ENCODE peak calls at places on chromosomes 4 and X, in six cellular contexts. G is heart left ventricle, M is heart right ventricle, Y is nephron progenitor cell, R is epithelial cell of proximal tubule, W is esophagus squamous epithelium. T is an unnamed sample.

GRCh38 chr4:83272900-83273299 is 11.7 kb downstream of the COQ2 start:
- DNase-seq in G (no peak), M (no peak), Y (no peak), R (no peak), W (no peak), T (no peak)

GRCh38 chr4:174277433-174277832 is 6.0 kb downstream of the FBXO8 start:
- DNase-seq in G (no peak), M (no peak), Y (no peak), R (no peak), W (no peak), T (no peak)

GRCh38 chr4:10526431-10527222 is 69.4 kb upstream of the ZNF518B start:
- DNase-seq in G (no peak), M (no peak), Y (no peak), R (no peak), W (no peak), T (no peak)

GRCh38 chr4:106627071-106627470 is 258.5 kb upstream of the GIMD1 start:
- DNase-seq in G (no peak), M (no peak), Y (no peak), R (no peak), W (no peak), T (no peak)

GRCh38 chrX:153245288-153245731 is 66.2 kb downstream of the MAGEA1 start:
- DNase-seq in G (no peak), M (peak; percentile 4), Y (no peak), R (peak; percentile 9), W (no peak), T (no peak)

GRCh38 chrX:54824195-54824594 is 16.6 kb downstream of the MAGED2 start:
- DNase-seq in G (no peak), M (no peak), Y (no peak), R (no peak), W (no peak), T (no peak)

GRCh38 chr4:58833126-58833525 is 1722.9 kb upstream of the IGFBP7 start:
- DNase-seq in G (no peak), M (no peak), Y (no peak), R (no peak), W (no peak), T (no peak)

GRCh38 chrX:150047818-150048217 is 109.5 kb upstream of the EOLA2 start:
- DNase-seq in G (no peak), M (no peak), Y (no peak), R (no peak), W (no peak), T (no peak)

GRCh38 chrX:53089224-53089842 is 4.6 kb upstream of the KANTR start:
- DNase-seq in G (peak; percentile 43), M (peak; percentile 34), Y (no peak), R (no peak), W (no peak), T (no peak)

GRCh38 chrX:137151403-137151802 is 117.6 kb upstream of the GPR101 start:
- DNase-seq in G (no peak), M (no peak), Y (no peak), R (no peak), W (no peak), T (no peak)
- TF ChIP-seq CTCF in G (no peak), M (no peak), Y (no peak), R (no peak), W (no peak), T (no peak)

GRCh38 chr4:3682236-3683076 is 83.7 kb upstream of the ADRA2C start:
- DNase-seq in G (no peak), M (no peak), Y (no peak), R (no peak), W (no peak), T (no peak)

GRCh38 chr4:3683744-3684421 is 82.3 kb upstream of the ADRA2C start:
- DNase-seq in G (no peak), M (no peak), Y (no peak), R (no peak), W (no peak), T (no peak)

GRCh38 chr4:3683077-3683743 is 83.0 kb upstream of the ADRA2C start:
- DNase-seq in G (no peak), M (no peak), Y (no peak), R (no peak), W (no peak), T (no peak)

GRCh38 chr4:3685081-3685645 is 81.0 kb upstream of the ADRA2C start:
- DNase-seq in G (no peak), M (no peak), Y (no peak), R (no peak), W (no peak), T (no peak)

DNA sequence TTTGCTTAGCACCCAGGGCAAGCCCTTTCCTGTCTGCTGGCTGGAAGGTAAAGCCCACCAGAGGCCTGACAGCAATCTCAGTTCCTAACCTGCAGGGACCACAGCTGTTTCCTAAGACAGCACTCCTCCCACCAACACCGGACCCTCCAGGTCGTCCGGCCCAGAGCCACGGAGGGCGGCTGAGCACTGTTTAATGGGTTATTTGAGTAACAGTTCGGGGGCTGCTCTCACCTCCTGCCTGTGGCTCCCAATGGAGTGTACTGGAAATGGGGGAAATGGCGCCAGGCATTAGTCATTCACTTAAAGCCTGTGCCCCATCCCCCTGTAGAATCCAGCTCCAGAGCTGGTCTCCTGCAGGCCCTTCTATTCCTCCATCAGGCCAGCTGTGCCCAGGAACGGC is 81.6 kb upstream of the ADRA2C start:
- DNase-seq in G (no peak), M (no peak), Y (no peak), R (no peak), W (no peak), T (no peak)
- TF ChIP-seq CTCF in G (no peak), M (no peak), Y (no peak), R (no peak), W (no peak), T (no peak)

DNA sequence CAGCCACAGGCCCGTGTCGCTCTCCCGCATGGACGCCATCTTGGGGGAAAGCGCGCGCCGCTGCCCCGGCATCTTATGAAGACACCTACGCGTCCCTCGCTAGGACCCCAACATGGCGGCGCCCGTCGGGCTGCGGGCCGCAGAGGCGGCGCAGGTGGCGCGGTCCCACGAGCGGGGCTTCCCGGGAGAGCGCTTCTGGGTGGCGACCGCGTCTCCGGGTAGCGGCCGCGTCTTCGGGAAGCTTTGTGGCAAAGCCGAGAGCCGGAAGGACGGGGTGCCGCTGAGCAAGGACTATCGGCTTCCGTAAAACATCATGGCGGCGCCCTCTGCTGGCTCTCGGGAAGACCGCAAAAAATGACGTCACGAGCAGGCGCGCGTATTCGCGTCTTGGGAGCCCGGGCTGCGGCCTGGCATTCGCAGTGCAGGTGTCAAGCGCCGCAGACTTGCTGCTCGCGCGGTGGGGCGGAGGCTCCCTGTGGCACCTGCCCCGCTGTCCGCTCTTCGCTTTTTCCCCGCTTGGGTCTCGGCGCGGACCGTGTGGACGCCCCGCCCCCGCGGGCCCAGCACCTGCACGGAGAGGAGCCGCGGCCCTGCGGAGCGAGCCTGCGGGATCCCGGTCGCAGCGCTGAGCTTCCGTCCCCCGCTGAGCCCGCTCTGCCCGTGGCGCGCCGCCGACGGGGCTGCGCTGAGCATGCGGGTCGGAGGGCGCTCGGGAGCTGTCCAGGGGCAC is at the start of gene NELFA:
- DNase-seq in G (peak; percentile 95), M (peak; percentile 94), Y (peak; percentile 93), R (peak; percentile 61), W (peak; percentile 77), T (peak; percentile 64)
- TF ChIP-seq CTCF in G (peak; percentile 60), M (peak; percentile 57), Y (peak; percentile 42), R (no peak), W (no peak), T (peak; percentile 30)

DNA sequence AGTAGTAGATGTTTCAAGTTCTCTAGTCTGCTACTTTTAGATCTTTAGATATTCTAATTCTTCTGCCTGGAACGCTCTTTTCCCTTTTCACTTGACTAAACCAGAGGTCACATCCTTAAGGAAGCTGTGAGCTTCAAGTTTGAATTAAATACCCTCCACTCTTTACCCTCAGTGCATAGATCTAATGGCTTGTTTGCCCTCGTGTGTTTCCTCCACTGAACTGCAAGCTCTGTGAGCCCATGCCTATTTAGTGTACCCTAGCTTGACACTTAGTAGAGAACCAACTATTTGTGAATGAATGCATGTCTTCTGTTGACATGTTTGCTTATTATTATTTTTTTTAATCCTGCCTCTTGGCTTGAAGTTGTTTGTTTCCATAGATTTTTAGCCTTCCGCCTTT is 138.3 kb downstream of the PDE5A start:
- DNase-seq in G (no peak), M (no peak), Y (no peak), R (no peak), W (no peak), T (no peak)
- TF ChIP-seq CTCF in G (peak; percentile 18), M (peak; percentile 23), Y (no peak), R (peak; percentile 58), W (no peak), T (peak; percentile 45)